ENCODE peak calls at places on chromosome 10, in ten cellular contexts. One of them, this sample, is unnamed.

GRCh38 chr10:110305767-110306451 is 1.2 kb upstream of the SMNDC1 start:
- DNase-seq in renal cortical epithelial cell: peak
- DNase-seq in HS-27A: no peak
- DNase-seq in foreskin melanocyte: peak
- DNase-seq in testis: peak
- DNase-seq in dorsolateral prefrontal cortex: no peak
- DNase-seq in AG10803: peak
- DNase-seq in GM04504: peak
- DNase-seq in mesothelial cell of epicardium: no peak
- DNase-seq in IMR-90: peak
- DNase-seq in this sample: peak

GRCh38 chr10:24435374-24435773 is 226.4 kb downstream of the KIAA1217 start:
- DNase-seq in AG10803: peak
- DNase-seq in mesothelial cell of epicardium: no peak
- DNase-seq in IMR-90: peak
- DNase-seq in renal cortical epithelial cell: peak
- DNase-seq in foreskin melanocyte: no peak
- DNase-seq in HS-27A: no peak
- DNase-seq in dorsolateral prefrontal cortex: no peak
- DNase-seq in GM04504: peak
- DNase-seq in testis: no peak
- DNase-seq in this sample: no peak

GRCh38 chr10:63150745-63151144 is 17.6 kb downstream of the NRBF2 start:
- DNase-seq in IMR-90: no peak
- DNase-seq in renal cortical epithelial cell: no peak
- DNase-seq in testis: no peak
- DNase-seq in dorsolateral prefrontal cortex: no peak
- DNase-seq in AG10803: no peak
- DNase-seq in HS-27A: no peak
- DNase-seq in foreskin melanocyte: no peak
- DNase-seq in mesothelial cell of epicardium: no peak
- DNase-seq in GM04504: no peak
- DNase-seq in this sample: no peak

GRCh38 chr10:96512524-96512991 is 1.2 kb downstream of the TLL2 start:
- DNase-seq in foreskin melanocyte: peak
- DNase-seq in HS-27A: no peak
- DNase-seq in testis: peak
- DNase-seq in renal cortical epithelial cell: peak
- DNase-seq in AG10803: peak
- DNase-seq in dorsolateral prefrontal cortex: no peak
- DNase-seq in mesothelial cell of epicardium: no peak
- DNase-seq in GM04504: no peak
- DNase-seq in IMR-90: peak
- DNase-seq in this sample: no peak

GRCh38 chr10:120841522-120842189 is 9.5 kb upstream of the WDR11 start:
- DNase-seq in foreskin melanocyte: no peak
- DNase-seq in AG10803: no peak
- DNase-seq in testis: no peak
- DNase-seq in GM04504: no peak
- DNase-seq in renal cortical epithelial cell: peak
- DNase-seq in HS-27A: no peak
- DNase-seq in IMR-90: no peak
- DNase-seq in dorsolateral prefrontal cortex: no peak
- DNase-seq in mesothelial cell of epicardium: no peak
- DNase-seq in this sample: no peak

GRCh38 chr10:33893502-33893901 is 559.0 kb upstream of the NRP1 start:
- DNase-seq in mesothelial cell of epicardium: no peak
- DNase-seq in testis: no peak
- DNase-seq in GM04504: no peak
- DNase-seq in renal cortical epithelial cell: no peak
- DNase-seq in dorsolateral prefrontal cortex: no peak
- DNase-seq in HS-27A: no peak
- DNase-seq in AG10803: no peak
- DNase-seq in foreskin melanocyte: no peak
- DNase-seq in IMR-90: no peak
- DNase-seq in this sample: no peak

GRCh38 chr10:30186371-30186875 is 127.0 kb upstream of the JCAD start:
- DNase-seq in testis: peak
- DNase-seq in renal cortical epithelial cell: peak
- DNase-seq in HS-27A: no peak
- DNase-seq in GM04504: no peak
- DNase-seq in dorsolateral prefrontal cortex: no peak
- DNase-seq in foreskin melanocyte: no peak
- DNase-seq in IMR-90: no peak
- DNase-seq in mesothelial cell of epicardium: no peak
- DNase-seq in AG10803: peak
- DNase-seq in this sample: no peak

GRCh38 chr10:60465801-60466200 is 76.1 kb upstream of the ANK3 start:
- DNase-seq in foreskin melanocyte: no peak
- DNase-seq in HS-27A: no peak
- DNase-seq in IMR-90: peak
- DNase-seq in GM04504: no peak
- DNase-seq in dorsolateral prefrontal cortex: no peak
- DNase-seq in mesothelial cell of epicardium: no peak
- DNase-seq in AG10803: no peak
- DNase-seq in renal cortical epithelial cell: no peak
- DNase-seq in testis: no peak
- DNase-seq in this sample: no peak

GRCh38 chr10:73480158-73480557 is 15.7 kb downstream of the PPP3CB start:
- DNase-seq in IMR-90: peak
- DNase-seq in AG10803: peak
- DNase-seq in GM04504: peak
- DNase-seq in dorsolateral prefrontal cortex: no peak
- DNase-seq in testis: no peak
- DNase-seq in HS-27A: no peak
- DNase-seq in mesothelial cell of epicardium: no peak
- DNase-seq in foreskin melanocyte: no peak
- DNase-seq in renal cortical epithelial cell: peak
- DNase-seq in this sample: no peak

GRCh38 chr10:132508497-132509443 is 28.8 kb upstream of the INPP5A start:
- DNase-seq in dorsolateral prefrontal cortex: peak
- DNase-seq in IMR-90: no peak
- DNase-seq in renal cortical epithelial cell: no peak
- DNase-seq in mesothelial cell of epicardium: no peak
- DNase-seq in HS-27A: no peak
- DNase-seq in GM04504: no peak
- DNase-seq in AG10803: peak
- DNase-seq in foreskin melanocyte: no peak
- DNase-seq in testis: peak
- DNase-seq in this sample: no peak

GRCh38 chr10:92208736-92209135 is 82.1 kb downstream of the CPEB3 start:
- DNase-seq in GM04504: no peak
- DNase-seq in AG10803: peak
- DNase-seq in testis: no peak
- DNase-seq in foreskin melanocyte: no peak
- DNase-seq in renal cortical epithelial cell: peak
- DNase-seq in dorsolateral prefrontal cortex: no peak
- DNase-seq in mesothelial cell of epicardium: no peak
- DNase-seq in IMR-90: peak
- DNase-seq in HS-27A: no peak
- DNase-seq in this sample: no peak

GRCh38 chr10:21427804-21428481 is 97.5 kb downstream of the SKIDA1 start:
- DNase-seq in GM04504: no peak
- DNase-seq in renal cortical epithelial cell: peak
- DNase-seq in mesothelial cell of epicardium: no peak
- DNase-seq in testis: no peak
- DNase-seq in AG10803: peak
- DNase-seq in dorsolateral prefrontal cortex: no peak
- DNase-seq in foreskin melanocyte: no peak
- DNase-seq in HS-27A: no peak
- DNase-seq in IMR-90: peak
- DNase-seq in this sample: no peak

GRCh38 chr10:29438271-29438670 is 149.4 kb downstream of the LYZL1 start:
- DNase-seq in testis: no peak
- DNase-seq in AG10803: no peak
- DNase-seq in IMR-90: peak
- DNase-seq in dorsolateral prefrontal cortex: no peak
- DNase-seq in HS-27A: no peak
- DNase-seq in foreskin melanocyte: no peak
- DNase-seq in renal cortical epithelial cell: no peak
- DNase-seq in GM04504: no peak
- DNase-seq in mesothelial cell of epicardium: no peak
- DNase-seq in this sample: no peak

GRCh38 chr10:32197423-32197822 is 141.2 kb upstream of the KIF5B start:
- DNase-seq in IMR-90: peak
- DNase-seq in foreskin melanocyte: no peak
- DNase-seq in renal cortical epithelial cell: no peak
- DNase-seq in testis: no peak
- DNase-seq in AG10803: no peak
- DNase-seq in HS-27A: no peak
- DNase-seq in GM04504: no peak
- DNase-seq in dorsolateral prefrontal cortex: no peak
- DNase-seq in mesothelial cell of epicardium: no peak
- DNase-seq in this sample: no peak

GRCh38 chr10:36725581-36726520 is 399.5 kb upstream of the ANKRD30A start:
- DNase-seq in foreskin melanocyte: peak
- DNase-seq in IMR-90: peak
- DNase-seq in dorsolateral prefrontal cortex: peak
- DNase-seq in GM04504: peak
- DNase-seq in mesothelial cell of epicardium: no peak
- DNase-seq in AG10803: peak
- DNase-seq in HS-27A: peak
- DNase-seq in renal cortical epithelial cell: peak
- DNase-seq in testis: no peak
- DNase-seq in this sample: no peak

GRCh38 chr10:112564337-112564736 is 117.3 kb downstream of the VTI1A start:
- DNase-seq in mesothelial cell of epicardium: no peak
- DNase-seq in foreskin melanocyte: no peak
- DNase-seq in dorsolateral prefrontal cortex: no peak
- DNase-seq in renal cortical epithelial cell: no peak
- DNase-seq in testis: no peak
- DNase-seq in AG10803: no peak
- DNase-seq in IMR-90: no peak
- DNase-seq in HS-27A: no peak
- DNase-seq in GM04504: no peak
- DNase-seq in this sample: no peak

GRCh38 chr10:113858541-113858940 is 4.1 kb downstream of the NHLRC2 start:
- DNase-seq in IMR-90: peak
- DNase-seq in AG10803: no peak
- DNase-seq in foreskin melanocyte: no peak
- DNase-seq in testis: no peak
- DNase-seq in renal cortical epithelial cell: peak
- DNase-seq in HS-27A: no peak
- DNase-seq in GM04504: no peak
- DNase-seq in mesothelial cell of epicardium: no peak
- DNase-seq in dorsolateral prefrontal cortex: no peak
- DNase-seq in this sample: no peak

GRCh38 chr10:45442670-45443069 is 68.7 kb downstream of the ALOX5 start:
- DNase-seq in dorsolateral prefrontal cortex: no peak
- DNase-seq in IMR-90: no peak
- DNase-seq in foreskin melanocyte: no peak
- DNase-seq in renal cortical epithelial cell: no peak
- DNase-seq in testis: no peak
- DNase-seq in HS-27A: no peak
- DNase-seq in GM04504: no peak
- DNase-seq in AG10803: no peak
- DNase-seq in mesothelial cell of epicardium: no peak
- DNase-seq in this sample: no peak

GRCh38 chr10:118027397-118027796 is 19.3 kb downstream of the RAB11FIP2 start:
- DNase-seq in mesothelial cell of epicardium: no peak
- DNase-seq in HS-27A: no peak
- DNase-seq in dorsolateral prefrontal cortex: no peak
- DNase-seq in IMR-90: no peak
- DNase-seq in testis: peak
- DNase-seq in renal cortical epithelial cell: no peak
- DNase-seq in foreskin melanocyte: peak
- DNase-seq in GM04504: no peak
- DNase-seq in AG10803: no peak
- DNase-seq in this sample: no peak

GRCh38 chr10:92544296-92544695 is 29.6 kb downstream of the IDE start:
- DNase-seq in GM04504: no peak
- DNase-seq in testis: no peak
- DNase-seq in renal cortical epithelial cell: peak
- DNase-seq in dorsolateral prefrontal cortex: no peak
- DNase-seq in mesothelial cell of epicardium: no peak
- DNase-seq in HS-27A: no peak
- DNase-seq in foreskin melanocyte: peak
- DNase-seq in AG10803: peak
- DNase-seq in IMR-90: peak
- DNase-seq in this sample: peak

GRCh38 chr10:50326757-50327701 is 75.7 kb upstream of the ASAH2 start:
- DNase-seq in mesothelial cell of epicardium: no peak
- DNase-seq in foreskin melanocyte: peak
- DNase-seq in IMR-90: peak
- DNase-seq in AG10803: peak
- DNase-seq in renal cortical epithelial cell: peak
- DNase-seq in GM04504: peak
- DNase-seq in dorsolateral prefrontal cortex: no peak
- DNase-seq in HS-27A: peak
- DNase-seq in testis: peak
- DNase-seq in this sample: no peak

GRCh38 chr10:63757067-63757466 is 235.9 kb downstream of the REEP3 start:
- DNase-seq in testis: no peak
- DNase-seq in dorsolateral prefrontal cortex: no peak
- DNase-seq in IMR-90: no peak
- DNase-seq in HS-27A: no peak
- DNase-seq in mesothelial cell of epicardium: no peak
- DNase-seq in renal cortical epithelial cell: no peak
- DNase-seq in GM04504: no peak
- DNase-seq in foreskin melanocyte: no peak
- DNase-seq in AG10803: no peak
- DNase-seq in this sample: no peak

GRCh38 chr10:15181576-15182156 is 13.2 kb upstream of the NMT2 start:
- DNase-seq in IMR-90: no peak
- DNase-seq in GM04504: no peak
- DNase-seq in testis: no peak
- DNase-seq in HS-27A: no peak
- DNase-seq in mesothelial cell of epicardium: no peak
- DNase-seq in foreskin melanocyte: no peak
- DNase-seq in renal cortical epithelial cell: no peak
- DNase-seq in dorsolateral prefrontal cortex: no peak
- DNase-seq in AG10803: no peak
- DNase-seq in this sample: no peak

GRCh38 chr10:131402771-131403723 is 91.5 kb upstream of the TCERG1L start:
- DNase-seq in dorsolateral prefrontal cortex: no peak
- DNase-seq in AG10803: no peak
- DNase-seq in testis: no peak
- DNase-seq in IMR-90: no peak
- DNase-seq in mesothelial cell of epicardium: no peak
- DNase-seq in foreskin melanocyte: no peak
- DNase-seq in renal cortical epithelial cell: no peak
- DNase-seq in GM04504: no peak
- DNase-seq in HS-27A: no peak
- DNase-seq in this sample: no peak

GRCh38 chr10:88538038-88538437 is 45.1 kb downstream of the RNLS start:
- DNase-seq in mesothelial cell of epicardium: no peak
- DNase-seq in AG10803: peak
- DNase-seq in testis: no peak
- DNase-seq in IMR-90: peak
- DNase-seq in GM04504: peak
- DNase-seq in foreskin melanocyte: peak
- DNase-seq in renal cortical epithelial cell: peak
- DNase-seq in HS-27A: no peak
- DNase-seq in dorsolateral prefrontal cortex: no peak
- DNase-seq in this sample: no peak

GRCh38 chr10:51699145-51699474 is 285 bp downstream of the CSTF2T start:
- DNase-seq in mesothelial cell of epicardium: no peak
- DNase-seq in GM04504: no peak
- DNase-seq in foreskin melanocyte: no peak
- DNase-seq in IMR-90: no peak
- DNase-seq in renal cortical epithelial cell: no peak
- DNase-seq in testis: no peak
- DNase-seq in AG10803: no peak
- DNase-seq in HS-27A: no peak
- DNase-seq in dorsolateral prefrontal cortex: no peak
- DNase-seq in this sample: no peak

GRCh38 chr10:33657154-33657900 is 322.9 kb upstream of the NRP1 start:
- DNase-seq in renal cortical epithelial cell: peak
- DNase-seq in GM04504: no peak
- DNase-seq in IMR-90: peak
- DNase-seq in dorsolateral prefrontal cortex: no peak
- DNase-seq in HS-27A: no peak
- DNase-seq in AG10803: no peak
- DNase-seq in mesothelial cell of epicardium: no peak
- DNase-seq in testis: no peak
- DNase-seq in foreskin melanocyte: no peak
- DNase-seq in this sample: no peak

GRCh38 chr10:76297787-76298281 is 866.4 kb downstream of the LRMDA start:
- DNase-seq in foreskin melanocyte: no peak
- DNase-seq in IMR-90: no peak
- DNase-seq in renal cortical epithelial cell: peak
- DNase-seq in mesothelial cell of epicardium: no peak
- DNase-seq in AG10803: no peak
- DNase-seq in GM04504: no peak
- DNase-seq in HS-27A: no peak
- DNase-seq in testis: no peak
- DNase-seq in dorsolateral prefrontal cortex: no peak
- DNase-seq in this sample: no peak

This sample was measured in activated T-helper 1 cell treated with anti-CD3 and anti-CD28 coated beads, Interleukin-12 subunit alpha, Interleukin-12 subunit beta, Interleukin-2, Interleukin-4 antibody, amounts not matched to agents 30 ng/mL and 10 ng/mL and 1 ng/mL, durations not matched to agents 14 hours and 24 hours and 36 hours.